ENCODE peak calls at places on chromosome 20, in five cellular contexts. Z is PC-9, T is tibial nerve, Y is heart right ventricle, S is HCT116. P is an unnamed sample.

GRCh38 chr20:16664031-16664430 is 65.8 kb upstream of the SNRPB2 start:
- DNase-seq in Y (no peak), T (no peak), Z (no peak), S (no peak), P (no peak)

GRCh38 chr20:32396656-32397160 is 38.6 kb downstream of the ASXL1 start:
- DNase-seq in S (no peak), Y (no peak), Z (no peak), T (no peak), P (no peak)

GRCh38 chr20:51195419-51195901 is 172.6 kb upstream of the KCNG1 start:
- DNase-seq in S (no peak), Z (peak), T (no peak), Y (no peak), P (no peak)

GRCh38 chr20:41774291-41774690 is 156.1 kb upstream of the CHD6 start:
- DNase-seq in Y (no peak), T (no peak), S (no peak), Z (no peak), P (no peak)

GRCh38 chr20:40826699-40827098 is 137.7 kb upstream of the MAFB start:
- DNase-seq in S (no peak), T (no peak), Z (no peak), Y (no peak), P (no peak)

GRCh38 chr20:62409935-62410741 is 3.1 kb upstream of the CABLES2 start:
- DNase-seq in T (no peak), S (no peak), Y (peak), Z (no peak), P (peak)

GRCh38 chr20:58889334-58890072 is 37.0 kb downstream of the GNAS start:
- DNase-seq in T (no peak), S (no peak), Y (no peak), Z (no peak), P (peak)

GRCh38 chr20:20369353-20370086 is 1.6 kb downstream of the INSM1 start:
- DNase-seq in T (no peak), S (no peak), Y (no peak), Z (no peak), P (no peak)

GRCh38 chr20:61725966-61726365 is 339.7 kb downstream of the TAF4 start:
- DNase-seq in Z (no peak), Y (no peak), S (no peak), T (no peak), P (no peak)

GRCh38 chr20:62707981-62708521 is 585 bp upstream of the NTSR1 start:
- DNase-seq in T (no peak), Y (no peak), Z (no peak), S (peak), P (no peak)

GRCh38 chr20:11267131-11267761 is 593.4 kb upstream of the JAG1 start:
- DNase-seq in Y (peak), T (no peak), Z (peak), S (peak), P (peak)

GRCh38 chr20:21557246-21557982 is 43.5 kb upstream of the NKX2-2 start:
- DNase-seq in Z (no peak), Y (no peak), T (no peak), S (no peak), P (no peak)

GRCh38 chr20:58690351-58690750 is 2.2 kb upstream of the NPEPL1 start:
- DNase-seq in Y (no peak), T (no peak), S (no peak), Z (no peak), P (no peak)

GRCh38 chr20:39245685-39246311 is 283.7 kb downstream of the DHX35 start:
- DNase-seq in S (no peak), T (no peak), Y (no peak), Z (no peak), P (no peak)

GRCh38 chr20:19932170-19932667 is 84.9 kb upstream of the NAA20 start:
- DNase-seq in T (no peak), Y (peak), S (no peak), Z (no peak), P (no peak)

GRCh38 chr20:48919336-48919881 is 2.1 kb upstream of the ARFGEF2 start:
- DNase-seq in S (no peak), Y (no peak), T (no peak), Z (no peak), P (no peak)

DNA sequence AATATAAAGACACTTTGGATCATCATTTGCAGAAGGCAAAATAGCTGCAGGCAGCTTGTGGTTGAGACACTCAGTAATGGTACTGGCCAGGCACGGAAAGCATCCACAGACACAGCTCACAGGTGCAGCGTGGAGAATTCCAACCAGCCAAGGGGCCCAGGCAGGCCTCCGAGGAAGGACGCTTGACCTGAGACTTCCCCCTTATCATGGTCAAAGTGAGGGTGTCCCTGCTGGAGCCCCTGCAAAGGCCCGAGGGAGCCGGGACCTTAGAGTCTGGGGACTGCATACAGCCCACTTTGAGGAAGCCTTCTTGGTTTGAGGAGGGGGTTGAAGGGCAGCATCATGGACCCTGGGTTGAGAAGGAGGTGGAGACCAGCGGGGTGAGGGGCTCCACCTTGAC is 15.1 kb upstream of the MYT1 start:
- DNase-seq in S (no peak), Z (no peak), T (no peak), Y (no peak), P (no peak)
- H3K4me3 ChIP-seq in S (no peak), Z (no peak), T (no peak), Y (no peak), P (no peak)

DNA sequence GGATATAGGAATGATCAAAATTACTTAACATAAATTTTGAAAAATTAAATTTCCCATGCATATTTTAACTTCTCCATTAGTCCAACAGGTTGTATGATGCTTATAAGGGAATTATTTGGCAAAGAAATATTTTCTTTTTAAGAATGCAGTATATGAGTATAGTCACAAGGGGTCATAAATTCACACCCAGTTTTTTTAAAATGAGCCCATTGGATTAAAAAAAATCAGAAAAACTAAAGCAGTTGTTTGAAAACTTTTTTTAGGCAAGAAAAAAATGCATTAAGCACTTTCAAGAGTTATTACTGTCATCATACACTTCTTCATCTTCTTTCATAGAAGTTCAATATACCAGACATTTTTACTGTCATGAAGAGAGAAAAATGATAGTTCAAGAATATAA is 404.2 kb upstream of the FLRT3 start:
- DNase-seq in T (no peak), S (no peak), Z (no peak), Y (no peak), P (no peak)
- TF ChIP-seq CTCF in T (no peak), S (no peak), Z (no peak), Y (no peak), P (no peak)

DNA sequence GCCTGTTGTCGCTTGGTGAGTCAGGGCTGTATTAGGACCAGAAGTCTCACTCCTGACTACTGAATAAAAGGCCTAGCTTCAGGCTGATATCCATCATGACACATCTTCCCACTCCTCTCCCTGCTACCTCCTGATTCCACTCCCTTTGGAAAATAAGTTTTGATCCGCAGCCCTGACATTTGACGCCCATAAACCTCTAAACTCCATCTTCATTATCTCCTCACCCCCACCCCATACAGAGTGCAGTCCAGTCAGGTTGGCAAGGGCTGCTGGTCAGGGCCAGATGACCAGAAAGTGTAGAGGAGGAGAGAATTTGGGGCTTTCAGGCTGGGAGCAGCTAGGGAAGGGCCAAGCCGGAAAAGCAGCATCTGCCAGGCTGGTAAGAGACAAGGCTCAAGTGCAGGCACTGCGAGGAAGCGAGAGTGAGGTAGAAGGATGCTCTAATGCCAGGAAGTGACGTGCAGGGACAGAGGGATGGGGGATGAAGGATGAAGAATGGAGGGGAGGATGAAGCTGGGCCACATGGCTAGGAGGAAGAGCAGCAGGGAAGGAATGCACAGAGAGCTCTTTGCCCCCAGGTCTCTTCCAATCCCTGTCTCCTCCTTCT is 1.2 kb downstream of the GGT7 start:
- DNase-seq in Z (no peak), Y (no peak), T (no peak), S (no peak), P (no peak)
- H3K4me3 ChIP-seq in Z (no peak), Y (peak), T (peak), S (no peak), P (peak)

DNA sequence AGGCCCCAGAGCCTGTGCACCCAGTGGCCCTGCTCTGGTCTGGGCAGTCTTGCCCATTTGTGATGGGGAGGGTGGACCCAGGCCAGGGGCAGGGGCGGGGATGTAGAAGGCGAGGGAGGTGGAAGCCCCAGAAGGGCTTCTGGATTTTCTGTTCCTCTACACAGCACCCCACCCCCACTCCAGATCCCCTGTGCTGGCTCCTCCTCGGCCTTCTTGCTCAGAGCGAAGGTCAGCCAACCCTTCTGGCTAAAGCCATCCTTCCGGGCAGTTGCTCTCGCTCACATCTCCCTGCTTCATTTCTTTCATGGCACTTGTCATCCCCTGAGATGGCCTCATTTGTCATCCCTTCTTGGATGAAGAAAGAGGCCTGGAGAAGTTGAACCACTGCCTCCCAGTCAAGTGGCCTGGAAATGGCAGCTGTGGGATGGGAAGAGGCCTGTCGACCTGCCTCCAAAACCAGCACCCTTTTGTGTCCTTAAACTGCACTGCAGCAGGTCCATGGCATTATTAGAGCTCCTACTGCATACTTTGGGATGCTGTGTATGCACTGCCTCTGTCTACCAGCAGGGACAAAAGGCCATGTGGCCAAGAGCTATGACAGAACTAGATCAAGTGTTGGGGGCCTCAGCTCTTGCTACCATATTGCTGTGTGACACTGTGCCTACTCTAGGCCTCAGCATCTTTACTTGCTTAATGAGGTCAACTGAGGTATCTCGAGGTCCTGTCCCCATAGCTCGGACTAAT is 19.9 kb downstream of the PEDS1 start:
- DNase-seq in T (no peak), Y (no peak), Z (no peak), S (no peak), P (no peak)
- TF ChIP-seq CTCF in T (no peak), Y (no peak), Z (no peak), S (peak), P (peak)

P was measured in left lung.